ENCODE peak calls at places on chromosomes 11 and 22, in seven cellular contexts. L is HCT116, Y is K562, W is SK-N-SH, K is HepG2, U is H1, M is GM12878. N is an unnamed sample.

GRCh38 chr22:35742342-35743100 is 24.8 kb downstream of the APOL5 start:
- DNase-seq in W (no peak), Y (peak), L (peak), K (no peak), U (no peak), M (no peak), N (no peak)

GRCh38 chr11:18091731-18092130 is 14.2 kb downstream of the SAAL1 start:
- DNase-seq in U (no peak), M (no peak), L (no peak), K (no peak), W (no peak), Y (no peak), N (no peak)

GRCh38 chr11:13073119-13073981 is 64.2 kb downstream of the RASSF10 start:
- DNase-seq in W (no peak), M (peak), K (peak), L (peak), U (no peak), Y (no peak), N (no peak)

GRCh38 chr11:7252683-7253213 is 1.0 kb downstream of the SYT9 start:
- DNase-seq in M (no peak), Y (no peak), K (no peak), L (no peak), W (no peak), U (peak), N (no peak)

GRCh38 chr11:19311306-19312030 is 70.7 kb upstream of the E2F8 start:
- DNase-seq in W (peak), M (peak), K (peak), L (peak), Y (peak), U (peak), N (peak)

GRCh38 chr22:37510046-37510445 is 9.2 kb downstream of the CARD10 start:
- DNase-seq in M (no peak), U (no peak), K (no peak), W (no peak), Y (no peak), L (no peak), N (no peak)

GRCh38 chr11:111001986-111002616 is 243.4 kb upstream of the POU2AF2 start:
- DNase-seq in W (no peak), M (no peak), L (no peak), Y (no peak), U (no peak), K (no peak), N (no peak)

GRCh38 chr22:37571258-37571991 is 8.5 kb downstream of the LGALS2 start:
- DNase-seq in Y (no peak), L (peak), M (no peak), W (peak), K (no peak), U (no peak), N (no peak)

GRCh38 chr11:2515401-2516275 is 70.8 kb downstream of the KCNQ1 start:
- DNase-seq in U (no peak), K (no peak), M (no peak), W (peak), Y (no peak), L (no peak), N (no peak)

GRCh38 chr11:36213050-36213840 is 76.0 kb downstream of the COMMD9 start:
- DNase-seq in Y (no peak), W (peak), K (no peak), U (no peak), L (no peak), M (no peak), N (no peak)

GRCh38 chr11:37978647-37979046 is 1380.6 kb upstream of the RAG2 start:
- DNase-seq in Y (no peak), K (no peak), M (no peak), U (no peak), W (no peak), L (no peak), N (no peak)

GRCh38 chr11:129973068-129973467 is 29.6 kb downstream of the PRDM10 start:
- DNase-seq in K (no peak), W (no peak), U (no peak), M (no peak), L (no peak), Y (no peak), N (no peak)

GRCh38 chr11:61124574-61125309 is 22.5 kb downstream of the CD5 start:
- DNase-seq in U (no peak), Y (no peak), K (no peak), M (no peak), L (no peak), W (no peak), N (no peak)

GRCh38 chr11:80899381-80899780 is 1458.6 kb upstream of the TENM4 start:
- DNase-seq in M (no peak), K (no peak), U (no peak), Y (no peak), L (no peak), W (no peak), N (no peak)

GRCh38 chr22:21929253-21929652 is 23.4 kb downstream of the PPM1F start:
- DNase-seq in M (no peak), U (no peak), W (no peak), Y (no peak), K (no peak), L (no peak), N (no peak)

GRCh38 chr11:43567396-43567975 is 113.1 kb upstream of the HSD17B12 start:
- DNase-seq in W (peak), M (no peak), L (peak), Y (peak), K (peak), U (no peak), N (peak)

GRCh38 chr11:76660533-76661305 is 9.8 kb downstream of the LRRC32 start:
- DNase-seq in K (no peak), U (no peak), L (no peak), Y (no peak), M (no peak), W (no peak), N (no peak)

GRCh38 chr11:116960916-116961315 is 123.5 kb upstream of the APOA1 start:
- DNase-seq in K (no peak), W (no peak), M (no peak), Y (no peak), U (no peak), L (peak), N (no peak)

GRCh38 chr11:92453055-92453454 is 228.4 kb downstream of the FAT3 start:
- DNase-seq in M (no peak), Y (no peak), W (no peak), L (no peak), U (no peak), K (no peak), N (no peak)

GRCh38 chr22:41757507-41757906 is 43.0 kb upstream of the CCDC134 start:
- DNase-seq in Y (no peak), W (no peak), U (no peak), K (no peak), L (no peak), M (no peak), N (no peak)

GRCh38 chr22:44758354-44758969 is 6.1 kb downstream of the ARHGAP8 start:
- DNase-seq in K (no peak), U (no peak), Y (no peak), L (no peak), M (no peak), W (peak), N (no peak)

GRCh38 chr11:59158206-59159068 is 13.5 kb upstream of the DTX4 start:
- DNase-seq in W (peak), U (peak), Y (peak), M (no peak), L (peak), K (peak), N (peak)

GRCh38 chr11:79352304-79352703 is 88.5 kb downstream of the TENM4 start:
- DNase-seq in L (no peak), K (no peak), W (peak), U (no peak), Y (no peak), M (no peak), N (no peak)

GRCh38 chr11:12377106-12377823 is at the start of gene PARVA:
- DNase-seq in L (peak), K (peak), W (no peak), M (no peak), U (peak), Y (no peak), N (peak)

GRCh38 chr11:113384551-113384950 is 3.0 kb upstream of the ANKK1 start:
- DNase-seq in L (no peak), Y (no peak), K (peak), U (no peak), W (no peak), M (no peak), N (peak)

GRCh38 chr11:18171377-18172000 is 1.1 kb upstream of the MRGPRX4 start:
- DNase-seq in W (peak), U (no peak), K (peak), Y (peak), L (peak), M (no peak), N (peak)

GRCh38 chr11:69541001-69541285 is 59.5 kb downstream of the LINC01488 start:
- DNase-seq in M (no peak), U (no peak), W (no peak), L (no peak), K (no peak), Y (no peak), N (no peak)

GRCh38 chr22:35728639-35729308 is 11.1 kb downstream of the APOL5 start:
- DNase-seq in W (no peak), K (no peak), U (no peak), L (no peak), Y (no peak), M (no peak), N (no peak)

GRCh38 chr11:114147389-114148382 is 88.2 kb downstream of the ZBTB16 start:
- DNase-seq in K (no peak), Y (peak), L (no peak), M (no peak), U (no peak), W (no peak), N (peak)

GRCh38 chr22:47392054-47392347 is 629.6 kb downstream of the TBC1D22A start:
- DNase-seq in Y (no peak), W (no peak), M (no peak), L (no peak), K (no peak), U (no peak), N (no peak)

GRCh38 chr22:20436309-20437252 is 1.0 kb downstream of the SCARF2 start:
- DNase-seq in K (no peak), L (no peak), Y (peak), U (peak), W (peak), M (no peak), N (no peak)

GRCh38 chr11:120337133-120337895 is 1.1 kb downstream of the ARHGEF12 start:
- DNase-seq in K (peak), M (no peak), W (peak), L (no peak), Y (no peak), U (no peak), N (no peak)

GRCh38 chr22:20174785-20175596 is 24.1 kb upstream of the CCDC188 start:
- DNase-seq in W (no peak), K (no peak), L (no peak), Y (no peak), U (no peak), M (no peak), N (no peak)

GRCh38 chr11:87840786-87841185 is 334.5 kb downstream of the RAB38 start:
- DNase-seq in Y (no peak), M (no peak), K (no peak), W (no peak), U (no peak), L (no peak), N (no peak)

GRCh38 chr11:197741-198235 is 4.9 kb downstream of the SCGB1C1 start:
- DNase-seq in M (no peak), L (no peak), U (peak), K (no peak), Y (no peak), W (no peak), N (no peak)

GRCh38 chr22:19088866-19089595 is 33.2 kb downstream of the DGCR2 start:
- DNase-seq in W (no peak), M (no peak), U (no peak), K (no peak), L (no peak), Y (no peak), N (no peak)
- TF ChIP-seq JUND in W (no peak), M (no peak), U (no peak), K (no peak), L (no peak), Y (no peak), N (no peak)

GRCh38 chr11:128501008-128501407 is 86.3 kb downstream of the ETS1 start:
- DNase-seq in W (no peak), M (no peak), L (no peak), U (no peak), Y (no peak), K (no peak), N (no peak)

GRCh38 chr11:128500488-128500887 is 86.9 kb downstream of the ETS1 start:
- DNase-seq in W (no peak), K (no peak), U (no peak), Y (no peak), L (no peak), M (no peak), N (no peak)

GRCh38 chr11:128502736-128503135 is 84.6 kb downstream of the ETS1 start:
- DNase-seq in W (no peak), L (no peak), Y (no peak), K (no peak), U (no peak), M (no peak), N (no peak)

GRCh38 chr11:128503231-128503991 is 83.9 kb downstream of the ETS1 start:
- DNase-seq in K (no peak), M (no peak), W (no peak), L (no peak), U (no peak), Y (no peak), N (no peak)

DNA sequence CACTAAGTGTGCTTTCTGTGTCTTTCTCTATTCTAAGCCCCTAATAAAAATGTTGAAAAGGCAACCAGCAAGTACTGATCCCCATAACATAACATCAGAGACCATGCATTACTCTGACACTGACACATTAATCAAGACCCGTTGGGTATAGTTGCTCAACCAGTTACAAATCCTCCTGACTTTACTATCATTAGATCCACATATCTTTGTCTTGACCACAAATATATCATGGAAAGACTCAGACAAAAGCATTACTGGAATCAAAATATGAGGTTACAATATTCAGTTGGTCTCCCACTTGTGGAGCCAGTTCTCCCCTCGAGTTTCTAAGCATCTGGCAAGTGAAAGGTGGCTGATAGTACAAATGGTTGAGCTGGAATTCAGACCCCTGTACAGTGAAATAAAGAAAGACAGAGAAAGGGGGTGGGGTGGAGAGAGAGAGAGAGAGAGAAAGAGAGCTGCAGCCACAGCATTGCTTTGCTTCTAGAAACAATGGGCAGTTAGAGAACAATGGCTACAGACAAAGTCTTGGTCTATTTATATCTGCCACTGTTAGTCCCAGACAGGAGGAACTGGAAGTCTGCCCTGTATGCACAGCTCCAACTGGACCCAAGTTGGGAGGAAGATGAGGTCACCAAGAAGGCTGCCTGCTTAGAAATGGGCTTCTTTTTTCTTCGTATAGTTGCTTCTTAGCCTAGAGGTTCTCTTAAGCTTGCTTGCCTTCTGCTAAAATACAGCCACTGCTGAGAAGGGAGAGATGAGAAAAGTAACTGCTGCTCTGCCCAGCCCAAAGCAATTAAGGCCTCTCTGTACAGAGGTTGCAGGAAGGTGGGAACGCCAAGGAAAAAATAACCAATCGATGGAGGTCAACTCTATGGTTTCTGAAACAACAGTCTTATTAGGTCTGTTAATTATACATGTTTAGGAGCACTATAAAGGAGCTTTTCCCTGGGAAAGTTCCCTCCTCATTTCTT is 85.5 kb downstream of the ETS1 start:
- DNase-seq in Y (no peak), W (no peak), K (no peak), L (no peak), U (no peak), M (no peak), N (no peak)
- TF ChIP-seq JUND in Y (no peak), W (no peak), K (no peak), L (no peak), U (no peak), M (no peak), N (no peak)

GRCh38 chr11:65437436-65438227 is 15.0 kb downstream of the NEAT1 start:
- DNase-seq in U (peak), L (no peak), M (no peak), K (no peak), Y (no peak), W (no peak), N (no peak)
- TF ChIP-seq JUND in U (no peak), L (no peak), M (no peak), K (no peak), Y (no peak), W (peak), N (no peak)

GRCh38 chr11:118827118-118827517 is 36.2 kb upstream of the DDX6 start:
- DNase-seq in L (no peak), Y (no peak), M (no peak), K (no peak), U (no peak), W (no peak), N (no peak)
- TF ChIP-seq JUND in L (no peak), Y (no peak), M (no peak), K (no peak), U (no peak), W (no peak), N (no peak)

DNA sequence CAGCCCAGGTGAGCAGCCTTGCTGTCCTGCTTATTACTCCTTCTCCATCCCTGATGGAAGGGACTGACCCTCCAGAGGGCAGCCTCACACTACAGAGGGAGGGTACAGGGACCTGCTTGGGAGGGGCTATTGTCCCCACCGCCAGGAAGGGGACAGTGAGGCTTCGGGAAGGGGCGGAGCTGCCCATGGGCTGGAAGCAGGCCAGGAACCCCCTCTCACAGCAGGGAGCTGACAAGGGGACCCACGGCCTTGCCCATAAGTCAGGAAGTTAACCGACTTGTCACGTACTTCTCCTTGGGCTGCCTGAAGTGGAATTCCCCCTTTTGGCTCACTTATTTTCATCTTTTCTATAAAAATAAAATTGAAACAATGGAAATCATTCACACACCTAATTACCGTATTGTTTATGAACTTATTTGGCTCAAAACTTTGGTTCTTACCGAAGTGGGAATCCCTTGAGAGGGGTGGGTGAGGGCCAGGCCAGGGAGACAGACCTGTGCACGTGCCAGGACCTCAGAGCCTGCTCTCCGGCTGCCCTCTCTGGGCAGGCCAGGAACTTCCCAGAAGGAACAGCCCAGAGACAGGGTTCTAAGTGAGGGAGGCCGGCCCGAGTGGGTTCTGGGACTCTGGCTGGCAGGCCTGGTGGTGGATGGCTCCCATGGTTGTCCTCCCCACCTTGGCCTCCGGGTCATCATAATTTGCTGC is 5.8 kb downstream of the MGAT3 start:
- DNase-seq in W (peak), M (peak), K (peak), Y (peak), U (no peak), L (no peak), N (no peak)
- TF ChIP-seq JUND in W (no peak), M (no peak), K (no peak), Y (no peak), U (no peak), L (no peak), N (no peak)

DNA sequence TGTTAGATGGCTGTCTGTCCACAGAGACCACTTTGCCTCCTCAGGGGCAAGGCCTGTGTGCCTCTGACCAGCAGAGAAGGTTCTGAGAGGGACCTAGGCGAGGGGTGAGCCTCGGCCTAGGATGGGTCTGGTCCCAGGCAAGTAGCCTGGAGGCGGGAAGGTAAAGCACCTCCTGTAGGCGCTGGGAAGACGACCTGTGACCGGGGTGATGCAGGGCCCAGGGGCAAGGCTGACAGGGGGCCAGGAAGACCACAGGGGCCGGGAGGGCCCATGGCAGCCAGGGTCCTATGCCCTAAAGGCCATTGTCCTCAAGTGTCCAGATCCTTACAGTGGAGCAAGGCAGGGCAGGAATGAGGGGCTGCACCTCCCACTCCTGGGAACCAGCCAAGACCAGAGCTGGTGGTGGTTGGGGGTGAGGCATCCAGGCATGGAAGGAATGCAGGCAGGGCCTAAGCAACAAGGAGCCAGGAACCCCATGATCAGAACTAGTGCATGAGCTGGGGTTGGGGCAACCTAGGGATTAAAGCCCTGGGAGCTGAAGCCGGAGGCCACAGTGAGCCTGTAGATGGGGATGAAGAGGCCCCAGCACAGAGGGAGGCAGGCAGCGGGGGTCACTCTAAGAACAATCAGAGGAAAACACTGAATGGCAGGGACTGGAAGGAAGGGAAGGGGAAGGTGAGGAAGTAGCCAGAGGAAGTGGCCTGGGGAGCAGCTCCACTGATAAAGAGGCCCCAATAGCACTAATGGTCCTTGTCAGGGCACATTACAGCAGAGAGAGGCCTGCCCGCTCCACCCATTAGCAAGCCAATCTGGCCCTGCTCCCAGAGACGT is 32.9 kb upstream of the KLHL35 start:
- DNase-seq in K (no peak), U (no peak), Y (no peak), L (no peak), W (no peak), M (no peak), N (no peak)
- TF ChIP-seq JUND in K (no peak), U (no peak), Y (no peak), L (no peak), W (no peak), M (no peak), N (no peak)

GRCh38 chr11:71490731-71491390 is 36.2 kb upstream of the KRTAP5-7 start:
- DNase-seq in W (no peak), K (no peak), M (no peak), U (peak), L (no peak), Y (no peak), N (no peak)
- TF ChIP-seq JUND in W (no peak), K (no peak), M (no peak), U (no peak), L (no peak), Y (no peak), N (no peak)

GRCh38 chr11:62171261-62171723 is 18.7 kb upstream of the SCGB1D1 start:
- DNase-seq in Y (peak), K (peak), W (peak), L (peak), U (peak), M (peak), N (peak)
- TF ChIP-seq JUND in Y (peak), K (no peak), W (no peak), L (no peak), U (no peak), M (no peak), N (no peak)